ENCODE peak calls at places on chromosomes 11 and 22, in nine cellular contexts. P, S, D, B, C, H, G, U and O are unnamed samples. For H3K27me3, the result is how much of the 10 kb centered on the place peaks cover.

GRCh38 chr22:46914916-46915894 is 152.8 kb downstream of the TBC1D22A start:
- DNase-seq in P (no peak), S (no peak), D (no peak), B (no peak), C (no peak), H (no peak), G (no peak), U (no peak), O (no peak)

GRCh38 chr22:20946080-20946986 is 20.7 kb upstream of the AIFM3 start:
- DNase-seq in P (no peak), S (no peak), D (peak), B (no peak), C (no peak), H (no peak), G (no peak), U (peak), O (peak)

GRCh38 chr22:31276426-31277167 is 15.7 kb downstream of the PIK3IP1 start:
- DNase-seq in P (no peak), S (no peak), D (no peak), B (no peak), C (no peak), H (no peak), G (no peak), U (no peak), O (no peak)

GRCh38 chr11:29272019-29272654 is 744.7 kb downstream of the KCNA4 start:
- DNase-seq in P (no peak), S (no peak), D (peak), B (peak), C (no peak), H (no peak), G (no peak), U (peak), O (no peak)

GRCh38 chr11:65868907-65869306 is 3.7 kb downstream of the EFEMP2 start:
- DNase-seq in P (no peak), S (no peak), D (no peak), B (no peak), C (no peak), H (no peak), G (no peak), U (no peak), O (no peak)

GRCh38 chr22:28316014-28316413 is 363.6 kb downstream of the TTC28 start:
- DNase-seq in P (no peak), S (no peak), D (no peak), B (peak), C (no peak), H (no peak), G (no peak), U (peak), O (no peak)

GRCh38 chr11:39817248-39817647 is 1642.2 kb downstream of the LRRC4C start:
- DNase-seq in P (no peak), S (no peak), D (no peak), B (no peak), C (no peak), H (no peak), G (no peak), U (no peak), O (no peak)

GRCh38 chr11:44622721-44623258 is 57.3 kb downstream of the CD82 start:
- DNase-seq in P (no peak), S (no peak), D (no peak), B (no peak), C (peak), H (no peak), G (no peak), U (no peak), O (no peak)

GRCh38 chr22:27170491-27170890 is 513.1 kb downstream of the MIAT start:
- DNase-seq in P (no peak), S (no peak), D (peak), B (no peak), C (no peak), H (no peak), G (no peak), U (peak), O (no peak)

GRCh38 chr11:83409891-83410290 is 123.7 kb upstream of the CCDC90B start:
- DNase-seq in P (no peak), S (no peak), D (no peak), B (no peak), C (no peak), H (no peak), G (no peak), U (no peak), O (no peak)

GRCh38 chr11:9927670-9928069 is 263.8 kb downstream of the SWAP70 start:
- DNase-seq in P (no peak), S (no peak), D (no peak), B (no peak), C (no peak), H (no peak), G (no peak), U (no peak), O (no peak)

GRCh38 chr11:117819096-117820040 is 5.2 kb downstream of the FXYD2 start:
- DNase-seq in P (no peak), S (peak), D (peak), B (peak), C (no peak), H (no peak), G (peak), U (peak), O (peak)

GRCh38 chr11:96303067-96303466 is 39.9 kb downstream of the MAML2 start:
- DNase-seq in P (no peak), S (no peak), D (peak), B (no peak), C (no peak), H (no peak), G (no peak), U (peak), O (no peak)

GRCh38 chr22:20783844-20784723 is 10.2 kb downstream of the SERPIND1 start:
- DNase-seq in P (no peak), S (peak), D (peak), B (peak), C (no peak), H (no peak), G (peak), U (peak), O (no peak)

GRCh38 chr11:9753031-9753430 is 89.2 kb downstream of the SWAP70 start:
- DNase-seq in P (no peak), S (no peak), D (peak), B (no peak), C (no peak), H (no peak), G (no peak), U (no peak), O (no peak)

GRCh38 chr11:17063171-17064002 is 14.1 kb downstream of the RPS13 start:
- DNase-seq in P (no peak), S (peak), D (peak), B (peak), C (no peak), H (no peak), G (peak), U (peak), O (peak)

GRCh38 chr11:77090046-77090372 is 12.6 kb upstream of the OMP start:
- DNase-seq in P (no peak), S (no peak), D (no peak), B (no peak), C (no peak), H (no peak), G (peak), U (no peak), O (no peak)

GRCh38 chr11:6650980-6651379 is 4.6 kb downstream of the DCHS1 start:
- DNase-seq in P (no peak), S (no peak), D (peak), B (no peak), C (no peak), H (no peak), G (no peak), U (no peak), O (no peak)

GRCh38 chr11:61481806-61482205 is 26.7 kb upstream of the LRRC10B start:
- DNase-seq in P (no peak), S (no peak), D (no peak), B (no peak), C (no peak), H (no peak), G (no peak), U (no peak), O (no peak)
- H3K27me3 ChIP-seq in P (under half), S (under half), D (under half), B (under half), C (under half), H (under half), G (under half), U (under half), O (under half)

DNA sequence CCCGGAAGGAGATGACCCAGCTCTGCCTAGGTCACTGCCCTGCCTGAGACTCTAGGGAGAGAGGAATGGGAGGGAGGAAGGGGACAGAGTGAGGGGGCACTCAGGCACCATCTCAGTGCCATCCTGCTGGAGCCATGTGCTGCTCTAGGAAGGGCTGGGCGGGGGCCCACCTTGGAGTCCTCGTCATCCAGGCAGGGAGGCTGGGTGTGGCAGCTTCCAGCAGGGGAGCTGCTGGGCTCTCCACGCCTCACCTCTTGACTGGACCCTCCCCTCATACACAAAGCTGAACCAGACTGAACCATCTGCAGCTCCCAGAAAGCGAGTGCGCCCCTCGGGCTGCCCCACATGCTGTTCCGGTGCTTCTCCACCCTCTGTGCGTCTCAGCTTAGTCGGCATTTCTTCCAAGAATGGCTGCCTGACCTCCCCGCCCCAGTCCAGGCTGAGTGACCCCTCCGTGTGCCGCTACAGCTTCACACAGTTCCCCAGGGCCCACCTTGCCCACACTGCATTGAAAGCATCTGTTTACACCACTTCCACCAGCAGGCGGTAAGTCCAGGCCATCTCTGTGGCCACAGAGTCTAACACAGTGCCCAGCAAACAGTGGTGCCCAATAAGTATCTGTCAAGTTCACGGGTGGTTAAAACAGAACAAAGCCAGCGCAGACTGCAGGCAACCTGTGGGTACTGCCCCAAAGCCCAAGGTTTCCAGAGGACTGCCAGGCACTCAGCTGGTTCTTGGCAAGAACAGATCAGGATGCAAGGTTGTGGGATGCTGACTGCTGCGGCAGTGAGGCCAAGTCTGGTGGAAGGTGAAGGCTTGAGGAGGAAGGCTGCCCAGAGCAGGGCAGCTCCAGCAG is 9.4 kb upstream of the TRIM29 start:
- DNase-seq in P (no peak), S (no peak), D (no peak), B (no peak), C (no peak), H (no peak), G (no peak), U (no peak), O (no peak)
- H3K27me3 ChIP-seq in P (under half), S (under half), D (half or more), B (under half), C (under half), H (under half), G (under half), U (under half), O (under half)

GRCh38 chr22:44329179-44329796 is 16.5 kb upstream of the SHISAL1 start:
- DNase-seq in P (no peak), S (no peak), D (peak), B (no peak), C (no peak), H (no peak), G (peak), U (no peak), O (no peak)

GRCh38 chr22:44330727-44331660 is 18.2 kb upstream of the SHISAL1 start:
- DNase-seq in P (no peak), S (no peak), D (peak), B (no peak), C (no peak), H (no peak), G (no peak), U (no peak), O (no peak)

GRCh38 chr22:44328762-44329161 is 16.0 kb upstream of the SHISAL1 start:
- DNase-seq in P (no peak), S (no peak), D (no peak), B (no peak), C (no peak), H (no peak), G (no peak), U (no peak), O (no peak)

GRCh38 chr22:44331881-44332714 is 19.3 kb upstream of the SHISAL1 start:
- DNase-seq in P (no peak), S (no peak), D (peak), B (no peak), C (no peak), H (no peak), G (no peak), U (no peak), O (peak)

GRCh38 chr22:44330188-44330726 is 17.5 kb upstream of the SHISAL1 start:
- DNase-seq in P (no peak), S (no peak), D (no peak), B (no peak), C (no peak), H (no peak), G (no peak), U (no peak), O (no peak)
- H3K27me3 ChIP-seq in P (under half), S (under half), D (under half), B (under half), C (under half), H (under half), G (half or more), U (under half), O (under half)

GRCh38 chr22:49119551-49119952 is 708.1 kb downstream of the BRD1 start:
- DNase-seq in P (no peak), S (no peak), D (no peak), B (no peak), C (no peak), H (no peak), G (no peak), U (no peak), O (no peak)

GRCh38 chr22:49124588-49124987 is 703.1 kb downstream of the BRD1 start:
- DNase-seq in P (no peak), S (no peak), D (no peak), B (no peak), C (no peak), H (no peak), G (no peak), U (no peak), O (no peak)

GRCh38 chr22:49123621-49124192 is 704.0 kb downstream of the BRD1 start:
- DNase-seq in P (no peak), S (no peak), D (no peak), B (no peak), C (no peak), H (no peak), G (no peak), U (no peak), O (no peak)
- H3K27me3 ChIP-seq in P (under half), S (under half), D (under half), B (under half), C (under half), H (under half), G (under half), U (under half), O (under half)

GRCh38 chr11:829116-829945 is 1.6 kb downstream of the CRACR2B start:
- DNase-seq in P (no peak), S (no peak), D (no peak), B (no peak), C (no peak), H (no peak), G (peak), U (peak), O (no peak)
- H3K27me3 ChIP-seq in P (under half), S (under half), D (under half), B (under half), C (under half), H (under half), G (half or more), U (under half), O (under half)